ENCODE peak calls at places on chromosomes 5 and 9, in eight cellular contexts. L is stimulated activated CD8-positive, alpha-beta memory T cell treated with anti-CD3 and anti-CD28 coated beads, Interleukin-15, amount 100 ng/mL, for 4 hours; Q is HEK293T; T is AML-193; W is Right ventricle myocardium superior; V is HuH-7.5; M is PC-9; Y is endothelial cell. J is an unnamed sample.
A peak's percentile ranks its signal among the peaks of the same experiment; 100 is the strongest.

GRCh38 chr5:12413075-12413474 is 508.8 kb upstream of the CTNND2 start:
- DNase-seq in L (no peak), T (no peak), V (no peak), Q (no peak), Y (no peak), W (no peak), M (no peak), J (no peak)

GRCh38 chr9:118693645-118694044 is 675.6 kb downstream of the BRINP1 start:
- DNase-seq in T (no peak), Y (no peak), V (no peak), Q (no peak), M (no peak), W (no peak), L (no peak), J (no peak)

GRCh38 chr5:150350524-150351344 is 6.8 kb upstream of the TCOF1 start:
- DNase-seq in L (no peak), W (peak; percentile 77), V (peak; percentile 81), Q (peak; percentile 74), T (peak; percentile 76), Y (peak; percentile 69), M (peak; percentile 66), J (peak; percentile 63)

GRCh38 chr5:172533399-172534228 is 79.3 kb upstream of the SH3PXD2B start:
- DNase-seq in Q (no peak), T (no peak), M (no peak), Y (no peak), L (no peak), V (no peak), W (no peak), J (peak; percentile 89)

GRCh38 chr9:76414656-76415055 is 20.4 kb upstream of the RFK start:
- DNase-seq in M (no peak), V (no peak), W (no peak), L (no peak), Q (no peak), Y (no peak), T (no peak), J (peak; percentile 86)

GRCh38 chr9:119368681-119369581 is at the start of gene BRINP1:
- DNase-seq in V (no peak), L (no peak), Q (no peak), W (peak; percentile 43), Y (peak; percentile 56), T (no peak), M (no peak), J (no peak)

GRCh38 chr5:76175821-76176403 is 92.7 kb downstream of the SV2C start:
- DNase-seq in W (no peak), M (no peak), L (no peak), V (no peak), Y (no peak), T (peak; percentile 44), Q (no peak), J (no peak)

GRCh38 chr5:125199968-125200841 is 453.8 kb upstream of the ZNF608 start:
- DNase-seq in L (no peak), V (no peak), T (no peak), W (peak; percentile 47), Y (peak; percentile 4), Q (peak; percentile 23), M (no peak), J (no peak)

GRCh38 chr5:106454050-106454449 is 1216.7 kb downstream of the EFNA5 start:
- DNase-seq in M (no peak), T (no peak), V (no peak), Q (no peak), Y (no peak), L (no peak), W (no peak), J (no peak)

GRCh38 chr5:112312295-112312694 is 106.8 kb downstream of the EPB41L4A start:
- DNase-seq in Y (no peak), T (no peak), L (no peak), M (no peak), W (no peak), V (no peak), Q (no peak), J (no peak)

GRCh38 chr5:98458726-98459125 is 314.7 kb upstream of the RGMB start:
- DNase-seq in W (no peak), T (no peak), V (no peak), Q (no peak), M (no peak), Y (no peak), L (no peak), J (no peak)

GRCh38 chr9:109683521-109683920 is 96.5 kb upstream of the PALM2AKAP2 start:
- DNase-seq in Y (no peak), T (no peak), V (no peak), L (no peak), Q (no peak), W (no peak), M (no peak), J (no peak)

GRCh38 chr9:32550046-32550608 is 2.0 kb upstream of the SMIM27 start:
- DNase-seq in W (no peak), L (no peak), V (peak; percentile 19), T (no peak), Q (peak; percentile 12), Y (no peak), M (no peak), J (no peak)

GRCh38 chr5:43514471-43514815 is 505 bp downstream of the C5orf34 start:
- DNase-seq in T (no peak), W (no peak), V (peak; percentile 65), L (peak; percentile 1), Y (no peak), M (peak; percentile 55), Q (peak; percentile 11), J (peak; percentile 36)

GRCh38 chr5:139342423-139342723 is 719 bp downstream of the PAIP2 start:
- DNase-seq in T (no peak), L (peak; percentile 69), Q (no peak), Y (no peak), M (no peak), W (no peak), V (peak; percentile 63), J (no peak)

GRCh38 chr5:56012281-56012963 is 17.7 kb upstream of the IL6ST start:
- DNase-seq in M (peak; percentile 56), V (no peak), Y (no peak), L (no peak), T (no peak), W (peak; percentile 49), Q (no peak), J (peak; percentile 77)

GRCh38 chr9:74865177-74865576 is 22.5 kb downstream of the TRPM6 start:
- DNase-seq in L (no peak), M (no peak), V (no peak), T (peak; percentile 4), Q (no peak), W (no peak), Y (no peak), J (no peak)

GRCh38 chr9:92385474-92385873 is 18.9 kb downstream of the OGN start:
- DNase-seq in Q (no peak), T (no peak), Y (no peak), L (no peak), W (no peak), V (no peak), M (no peak), J (no peak)

GRCh38 chr5:169702726-169703481 is 65.8 kb downstream of the DOCK2 start:
- DNase-seq in L (no peak), Q (no peak), V (no peak), Y (no peak), W (no peak), M (no peak), T (no peak), J (no peak)

GRCh38 chr5:79581535-79581934 is 30.7 kb upstream of the TENT2 start:
- DNase-seq in T (no peak), Y (no peak), Q (no peak), M (no peak), W (no peak), L (no peak), V (no peak), J (no peak)

GRCh38 chr5:164617290-164617689 is 1111.9 kb downstream of the MAT2B start:
- DNase-seq in Y (no peak), T (no peak), L (no peak), W (no peak), Q (no peak), M (no peak), V (no peak), J (no peak)

GRCh38 chr5:27947088-27947487 is 908.7 kb upstream of the CDH9 start:
- DNase-seq in T (no peak), V (no peak), Q (no peak), L (no peak), M (no peak), Y (no peak), W (no peak), J (peak; percentile 70)

GRCh38 chr5:63011158-63011557 is 432.5 kb downstream of the LRRC70 start:
- DNase-seq in L (no peak), V (no peak), W (no peak), T (no peak), Y (no peak), M (no peak), Q (no peak), J (no peak)

GRCh38 chr9:37775216-37775919 is 9.5 kb downstream of the EXOSC3 start:
- DNase-seq in V (no peak), T (no peak), W (no peak), Y (no peak), Q (no peak), M (no peak), L (no peak), J (no peak)

GRCh38 chr5:83124593-83124992 is 47.2 kb downstream of the XRCC4 start:
- DNase-seq in Q (no peak), V (peak; percentile 26), W (no peak), L (no peak), Y (no peak), T (no peak), M (peak; percentile 50), J (no peak)

GRCh38 chr9:94612071-94612470 is 18.4 kb upstream of the FBP2 start:
- DNase-seq in M (no peak), T (no peak), W (no peak), Q (no peak), V (no peak), Y (no peak), L (no peak), J (no peak)

GRCh38 chr5:133786432-133786831 is 174.1 kb upstream of the FSTL4 start:
- DNase-seq in W (no peak), V (no peak), L (no peak), Y (no peak), Q (no peak), T (no peak), M (no peak), J (no peak)

GRCh38 chr9:5442400-5443011 is 4.8 kb upstream of the PLGRKT start:
- DNase-seq in V (no peak), L (no peak), W (no peak), M (no peak), T (peak; percentile 67), Q (peak; percentile 18), Y (peak; percentile 40), J (peak; percentile 25)

GRCh38 chr9:110545705-110546104 is 33.8 kb downstream of the SVEP1 start:
- DNase-seq in L (no peak), V (no peak), T (no peak), Y (no peak), M (no peak), Q (no peak), W (no peak), J (no peak)

GRCh38 chr5:123696948-123697347 is 185.0 kb downstream of the CSNK1G3 start:
- DNase-seq in L (no peak), V (no peak), Q (no peak), Y (no peak), M (peak; percentile 46), W (peak; percentile 81), T (no peak), J (peak; percentile 48)

GRCh38 chr5:388266-389196 is 54.4 kb upstream of the EXOC3 start:
- DNase-seq in W (no peak), L (no peak), Q (no peak), T (no peak), V (no peak), M (no peak), Y (no peak), J (no peak)

GRCh38 chr5:141605523-141606277 is 13.1 kb downstream of the DIAPH1 start:
- DNase-seq in Q (no peak), M (no peak), W (no peak), V (no peak), L (peak; percentile 69), Y (peak; percentile 36), T (peak; percentile 94), J (no peak)

GRCh38 chr9:18405240-18405639 is 68.7 kb upstream of the ADAMTSL1 start:
- DNase-seq in L (no peak), Y (no peak), V (no peak), Q (no peak), M (no peak), T (no peak), W (no peak), J (no peak)

J was measured in NCI-H226.